ENCODE peak calls at places on chromosomes 16 and 17, in eight cellular contexts. I is PC-3, U is amniotic stem cell, T is AG20443, L is NCI-H2107, V is activated T-cell treated with anti-CD3 and anti-CD28 coated beads for 1 hour, R is EL, X is GM12865. J is an unnamed sample.

GRCh38 chr17:60656499-60656898 is 21.2 kb upstream of the BCAS3 start:
- DNase-seq in I (no peak), U (no peak), T (no peak), L (no peak), V (no peak), R (no peak), X (no peak), J (no peak)

GRCh38 chr17:67216544-67217320 is 28.3 kb downstream of the HELZ start:
- DNase-seq in I (no peak), U (no peak), T (no peak), L (no peak), V (no peak), R (no peak), X (no peak), J (no peak)

GRCh38 chr16:65123846-65124513 is 2.1 kb upstream of the CDH11 start:
- DNase-seq in I (no peak), U (no peak), T (peak; percentile 24), L (no peak), V (no peak), R (peak; percentile 19), X (peak; percentile 8), J (no peak)

GRCh38 chr17:41082565-41083136 is 1.3 kb upstream of the KRTAP4-7 start:
- DNase-seq in I (peak; percentile 91), U (peak; percentile 45), T (no peak), L (no peak), V (no peak), R (peak; percentile 84), X (no peak), J (no peak)

GRCh38 chr16:30533748-30534367 is 800 bp downstream of the ZNF747 start:
- DNase-seq in I (no peak), U (no peak), T (peak; percentile 22), L (no peak), V (no peak), R (peak; percentile 16), X (no peak), J (no peak)

GRCh38 chr17:45298546-45299285 is 18.1 kb downstream of the MAP3K14 start:
- DNase-seq in I (peak; percentile 36), U (no peak), T (no peak), L (no peak), V (no peak), R (peak; percentile 89), X (peak; percentile 36), J (no peak)

GRCh38 chr17:67606896-67607604 is 110.7 kb upstream of the NOL11 start:
- DNase-seq in I (no peak), U (no peak), T (no peak), L (no peak), V (no peak), R (no peak), X (no peak), J (no peak)

GRCh38 chr16:68287276-68288251 is 23.2 kb downstream of the SLC7A6OS start:
- DNase-seq in I (peak; percentile 76), U (peak; percentile 37), T (peak; percentile 90), L (no peak), V (no peak), R (peak; percentile 95), X (no peak), J (no peak)

GRCh38 chr16:11034005-11034404 is 89.6 kb downstream of the CLEC16A start:
- DNase-seq in I (peak; percentile 74), U (no peak), T (peak; percentile 79), L (no peak), V (no peak), R (peak; percentile 8), X (no peak), J (no peak)

GRCh38 chr16:23225634-23226033 is 43.1 kb downstream of the SCNN1G start:
- DNase-seq in I (peak; percentile 66), U (no peak), T (no peak), L (no peak), V (no peak), R (no peak), X (no peak), J (no peak)

GRCh38 chr16:73768786-73769203 is 527.8 kb upstream of the PSMD7 start:
- DNase-seq in I (peak; percentile 1), U (peak; percentile 8), T (no peak), L (no peak), V (no peak), R (no peak), X (no peak), J (peak; percentile 26)

GRCh38 chr16:78650675-78651074 is 551.2 kb downstream of the WWOX start:
- DNase-seq in I (no peak), U (no peak), T (no peak), L (no peak), V (no peak), R (no peak), X (no peak), J (no peak)

GRCh38 chr16:89695086-89695874 is 6.2 kb downstream of the SPATA2L start:
- DNase-seq in I (no peak), U (no peak), T (no peak), L (no peak), V (no peak), R (no peak), X (no peak), J (no peak)

GRCh38 chr17:7219812-7220592 is at the start of the genes ACADVL and DLG4:
- DNase-seq in I (peak; percentile 85), U (peak; percentile 85), T (peak; percentile 94), L (no peak), V (peak; percentile 66), R (peak; percentile 93), X (peak; percentile 85), J (no peak)

J was measured in smooth muscle cell of the brain vasculature.